ENCODE peak calls at places on chromosomes 7 and 10, in four cellular contexts. I, V, Y and A are unnamed samples.

GRCh38 chr10:92757720-92758119 is 68.0 kb downstream of the HHEX start:
- DNase-seq in I (no peak), V (no peak), Y (no peak), A (no peak)

GRCh38 chr10:4883079-4883739 is 57.2 kb downstream of the AKR1E2 start:
- DNase-seq in I (no peak), V (no peak), Y (no peak), A (no peak)

GRCh38 chr7:1112109-1112508 is 24.2 kb downstream of the GPER1 start:
- DNase-seq in I (no peak), V (peak; percentile 66), Y (peak; percentile 35), A (no peak)

GRCh38 chr7:47091141-47091540 is 490.8 kb downstream of the TNS3 start:
- DNase-seq in I (no peak), V (no peak), Y (no peak), A (no peak)

GRCh38 chr10:119191881-119192280 is 13.3 kb upstream of the PRDX3 start:
- DNase-seq in I (no peak), V (no peak), Y (no peak), A (peak; percentile 22)

GRCh38 chr7:23093546-23093945 is 12.0 kb upstream of the KLHL7 start:
- DNase-seq in I (no peak), V (no peak), Y (no peak), A (no peak)

GRCh38 chr7:13794581-13794980 is 194.9 kb downstream of the ETV1 start:
- DNase-seq in I (no peak), V (no peak), Y (no peak), A (no peak)

GRCh38 chr7:100220833-100221718 is 1.3 kb downstream of the PVRIG start:
- DNase-seq in I (no peak), V (peak; percentile 93), Y (no peak), A (no peak)

GRCh38 chr10:24930427-24930826 is 22.0 kb downstream of the PRTFDC1 start:
- DNase-seq in I (no peak), V (no peak), Y (no peak), A (no peak)

GRCh38 chr10:114492351-114493037 is 88.2 kb upstream of the AFAP1L2 start:
- DNase-seq in I (no peak), V (no peak), Y (no peak), A (no peak)

GRCh38 chr7:113198226-113198625 is 79.9 kb upstream of the SMIM30 start:
- DNase-seq in I (no peak), V (no peak), Y (no peak), A (no peak)

GRCh38 chr7:44964384-44964830 is 14.4 kb downstream of the MYO1G start:
- DNase-seq in I (peak; percentile 41), V (no peak), Y (no peak), A (no peak)

GRCh38 chr7:115869811-115870210 is 160.8 kb downstream of the TFEC start:
- DNase-seq in I (no peak), V (no peak), Y (no peak), A (no peak)

GRCh38 chr7:104341545-104341944 is 13.1 kb downstream of the LHFPL3 start:
- DNase-seq in I (peak; percentile 50), V (no peak), Y (no peak), A (no peak)

GRCh38 chr7:51634025-51634424 is 317.4 kb upstream of the COBL start:
- DNase-seq in I (no peak), V (no peak), Y (no peak), A (no peak)

GRCh38 chr7:54785261-54785660 is 26.2 kb upstream of the SEC61G start:
- DNase-seq in I (no peak), V (no peak), Y (no peak), A (no peak)

GRCh38 chr7:87354749-87355148 is 9.3 kb downstream of the CROT start:
- DNase-seq in I (peak; percentile 36), V (no peak), Y (no peak), A (no peak)

GRCh38 chr7:31744294-31744874 is 57.4 kb downstream of the PPP1R17 start:
- DNase-seq in I (peak; percentile 80), V (no peak), Y (no peak), A (peak; percentile 76)

GRCh38 chr10:131980757-131981428 is 830 bp downstream of the BNIP3 start:
- DNase-seq in I (peak; percentile 63), V (peak; percentile 83), Y (peak; percentile 73), A (peak; percentile 67)

GRCh38 chr10:67923551-67923950 is 39.1 kb downstream of the SIRT1 start:
- DNase-seq in I (no peak), V (no peak), Y (no peak), A (no peak)

GRCh38 chr10:33428706-33429105 is 94.2 kb upstream of the NRP1 start:
- DNase-seq in I (no peak), V (no peak), Y (no peak), A (no peak)

GRCh38 chr7:149773446-149774236 is at the start of gene ZNF467:
- DNase-seq in I (peak; percentile 52), V (peak; percentile 93), Y (peak; percentile 81), A (peak; percentile 90)

GRCh38 chr10:114795039-114795438 is 26.5 kb upstream of the FHIP2A start:
- DNase-seq in I (no peak), V (no peak), Y (no peak), A (no peak)

GRCh38 chr10:96720422-96721206 is at the start of gene PIK3AP1:
- DNase-seq in I (peak; percentile 71), V (peak; percentile 98), Y (peak; percentile 88), A (peak; percentile 67)

GRCh38 chr10:7666253-7667023 is at the start of gene ITIH5:
- DNase-seq in I (peak; percentile 49), V (no peak), Y (peak; percentile 59), A (peak; percentile 74)
- H3K27me3 ChIP-seq in I (peaks cover 68% of the 10 kb centered on the region), V (no peaks in the 10 kb centered on the region), Y (peaks cover 3% of the 10 kb centered on the region), A (no peaks in the 10 kb centered on the region)

DNA sequence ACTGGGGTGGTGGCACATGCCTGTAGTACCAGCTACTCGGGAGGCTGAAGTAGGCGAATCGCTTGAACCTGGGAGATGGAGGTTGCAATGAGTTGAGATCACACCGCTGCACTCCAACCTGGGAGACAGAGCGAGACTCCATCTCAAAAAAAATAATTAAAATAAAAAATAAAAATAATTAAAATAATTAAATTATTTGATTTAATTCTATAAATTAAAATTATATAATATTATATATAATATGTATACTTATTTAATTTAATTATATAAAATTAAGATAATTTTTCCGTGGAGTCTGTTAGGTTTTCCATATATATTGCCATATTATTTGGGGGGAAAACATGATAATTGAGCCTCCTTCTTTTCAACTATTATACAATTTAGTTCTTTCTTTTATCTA is 12.0 kb downstream of the WIPF3 start:
- DNase-seq in I (no peak), V (no peak), Y (no peak), A (no peak)
- H3K27me3 ChIP-seq in I (no peaks in the 10 kb centered on the region), V (no peaks in the 10 kb centered on the region), Y (no peaks in the 10 kb centered on the region), A (no peaks in the 10 kb centered on the region)

DNA sequence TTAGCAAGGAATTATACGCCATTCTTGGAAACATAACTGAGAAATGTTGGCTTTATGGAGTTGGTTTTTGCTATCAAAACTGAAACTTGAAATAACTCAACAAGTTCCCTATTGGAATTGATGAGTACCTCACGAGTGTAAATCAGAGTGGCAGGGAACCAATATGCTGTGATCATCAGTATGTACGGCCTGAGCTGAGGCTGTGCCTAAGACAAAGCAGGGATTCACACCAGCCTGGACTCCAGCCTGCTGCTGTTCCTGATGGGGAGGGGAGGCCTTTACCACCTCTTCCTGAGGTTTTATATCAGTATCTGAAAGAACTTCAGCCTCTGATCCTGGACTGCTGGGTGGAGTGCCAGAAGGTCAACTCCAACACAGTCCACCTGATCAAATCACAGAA is 52.7 kb downstream of the CRTAC1 start:
- DNase-seq in I (no peak), V (no peak), Y (no peak), A (no peak)
- H3K27me3 ChIP-seq in I (peaks cover 100% of the 10 kb centered on the region), V (no peaks in the 10 kb centered on the region), Y (peaks cover 3% of the 10 kb centered on the region), A (peaks cover 10% of the 10 kb centered on the region)

DNA sequence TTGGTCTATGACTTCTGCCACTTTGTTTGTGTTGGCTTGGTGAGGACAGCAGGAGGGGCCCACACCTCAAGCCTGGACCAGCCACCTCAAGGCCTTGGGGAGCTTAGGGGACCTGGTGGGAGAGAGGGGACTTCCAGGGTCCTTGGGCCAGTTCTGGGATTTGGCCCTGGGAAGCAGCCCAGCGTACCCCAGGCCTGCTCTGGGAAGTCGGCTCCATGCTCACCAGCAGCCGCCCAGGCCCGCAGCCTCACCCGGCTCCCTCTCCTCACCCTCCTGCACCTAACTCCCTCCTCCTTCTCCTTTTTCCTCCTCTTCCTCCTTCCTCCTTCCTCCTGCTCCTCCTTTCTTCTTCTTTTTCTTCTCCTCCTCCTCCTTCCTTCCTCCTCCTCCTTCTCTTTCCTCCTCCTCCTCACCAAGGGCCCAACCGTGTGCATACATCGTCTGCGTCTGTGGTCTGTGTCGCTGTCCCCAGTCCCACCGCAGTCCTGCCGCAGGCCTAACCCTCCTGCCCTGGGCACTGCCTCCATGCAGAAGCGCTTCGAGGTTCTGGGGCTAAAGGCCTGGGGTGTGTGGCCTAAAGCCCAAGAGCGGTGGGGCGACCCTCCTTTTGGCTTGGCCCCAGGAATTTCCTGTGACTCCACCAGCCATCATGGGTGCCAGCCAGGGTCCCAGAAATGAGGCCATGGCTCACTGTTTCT is 5.3 kb downstream of the EN2 start:
- DNase-seq in I (peak; percentile 46), V (peak; percentile 54), Y (no peak), A (no peak)
- H3K27me3 ChIP-seq in I (peaks cover 100% of the 10 kb centered on the region), V (peaks cover 28% of the 10 kb centered on the region), Y (peaks cover 4% of the 10 kb centered on the region), A (peaks cover 97% of the 10 kb centered on the region)

GRCh38 chr7:148676291-148676690 is 22.4 kb upstream of the CUL1 start:
- DNase-seq in I (no peak), V (no peak), Y (no peak), A (no peak)
- H3K27me3 ChIP-seq in I (no peaks in the 10 kb centered on the region), V (no peaks in the 10 kb centered on the region), Y (no peaks in the 10 kb centered on the region), A (no peaks in the 10 kb centered on the region)